ENCODE peak calls at places on chromosomes 3 and 15, in four cellular contexts. Q, B, S and E are unnamed samples.
A peak's percentile ranks its signal among the peaks of the same experiment; 100 is the strongest.

GRCh38 chr3:31847760-31848159 is 133.3 kb downstream of the OSBPL10 start:
- DNase-seq in Q (no peak), B (no peak), S (no peak), E (no peak)

GRCh38 chr3:181838940-181839914 is 127.5 kb downstream of the SOX2 start:
- DNase-seq in Q (no peak), B (no peak), S (no peak), E (no peak)

GRCh38 chr3:171132873-171133272 is 106.4 kb upstream of the SLC2A2 start:
- DNase-seq in Q (peak; percentile 37), B (no peak), S (peak; percentile 65), E (no peak)

GRCh38 chr3:106809633-106810460 is 567.4 kb upstream of the CCDC54 start:
- DNase-seq in Q (no peak), B (no peak), S (peak; percentile 51), E (no peak)

GRCh38 chr3:71062920-71063767 is 520.4 kb downstream of the FOXP1 start:
- DNase-seq in Q (peak; percentile 25), B (no peak), S (peak; percentile 62), E (no peak)

GRCh38 chr3:143328459-143328858 is 208.9 kb downstream of the CHST2 start:
- DNase-seq in Q (no peak), B (peak; percentile 8), S (no peak), E (no peak)

GRCh38 chr3:98817546-98817945 is 54.4 kb downstream of the ST3GAL6 start:
- DNase-seq in Q (peak; percentile 36), B (peak; percentile 76), S (peak; percentile 78), E (no peak)

GRCh38 chr15:40006003-40006402 is 33.0 kb downstream of the SRP14 start:
- DNase-seq in Q (no peak), B (no peak), S (peak; percentile 37), E (no peak)

GRCh38 chr15:50044406-50044805 is 74.6 kb downstream of the ATP8B4 start:
- DNase-seq in Q (no peak), B (no peak), S (no peak), E (no peak)

GRCh38 chr3:173977747-173978146 is 580.2 kb downstream of the NLGN1 start:
- DNase-seq in Q (peak; percentile 2), B (no peak), S (no peak), E (no peak)

GRCh38 chr3:193843447-193844301 is 250.7 kb downstream of the OPA1 start:
- DNase-seq in Q (no peak), B (no peak), S (no peak), E (no peak)

GRCh38 chr3:25663324-25664065 is 1.2 kb downstream of the TOP2B start:
- DNase-seq in Q (no peak), B (peak; percentile 63), S (peak; percentile 43), E (no peak)

GRCh38 chr3:192082733-192083660 is 622.0 kb downstream of the PYDC2 start:
- DNase-seq in Q (no peak), B (no peak), S (no peak), E (no peak)

GRCh38 chr3:29385056-29385455 is 104.2 kb downstream of the RBMS3 start:
- DNase-seq in Q (no peak), B (no peak), S (peak; percentile 18), E (no peak)

GRCh38 chr3:66158933-66159332 is 61.9 kb upstream of the SLC25A26 start:
- DNase-seq in Q (no peak), B (no peak), S (no peak), E (no peak)

GRCh38 chr3:119211193-119211592 is 29.5 kb downstream of the B4GALT4 start:
- DNase-seq in Q (no peak), B (no peak), S (no peak), E (no peak)

GRCh38 chr15:62063851-62064635 is 2.7 kb upstream of the C2CD4A start:
- DNase-seq in Q (no peak), B (no peak), S (no peak), E (no peak)

GRCh38 chr15:65195542-65196026 is 10.4 kb upstream of the CLPX start:
- DNase-seq in Q (no peak), B (no peak), S (no peak), E (no peak)

GRCh38 chr3:160486459-160486869 is 36.9 kb upstream of the TRIM59 start:
- DNase-seq in Q (no peak), B (peak; percentile 44), S (peak; percentile 75), E (no peak)

GRCh38 chr3:78604328-78604727 is 1163.5 kb downstream of the ROBO1 start:
- DNase-seq in Q (peak; percentile 30), B (no peak), S (peak; percentile 85), E (no peak)

GRCh38 chr15:48683991-48684765 is 38.7 kb upstream of the FBN1 start:
- DNase-seq in Q (no peak), B (no peak), S (no peak), E (no peak)

GRCh38 chr3:33790091-33790490 is 8.3 kb upstream of the PDCD6IP start:
- DNase-seq in Q (no peak), B (no peak), S (no peak), E (no peak)

GRCh38 chr3:119145500-119146167 is at the start of gene TEX55:
- DNase-seq in Q (peak; percentile 71), B (peak; percentile 83), S (peak; percentile 32), E (peak; percentile 60)

GRCh38 chr3:120040813-120041377 is 53.4 kb downstream of the GSK3B start:
- DNase-seq in Q (no peak), B (no peak), S (no peak), E (no peak)

GRCh38 chr3:150970665-150971327 is 1.7 kb downstream of the CLRN1 start:
- DNase-seq in Q (peak; percentile 15), B (no peak), S (peak; percentile 62), E (no peak)

GRCh38 chr15:80059786-80060489 is 462 bp downstream of the ZFAND6 start:
- DNase-seq in Q (peak; percentile 83), B (peak; percentile 83), S (no peak), E (no peak)

GRCh38 chr3:102415553-102415952 is 19.3 kb upstream of the ZPLD1 start:
- DNase-seq in Q (no peak), B (no peak), S (peak; percentile 37), E (no peak)

GRCh38 chr15:40879609-40880008 is 5.6 kb upstream of the RHOV start:
- DNase-seq in Q (no peak), B (no peak), S (no peak), E (no peak)

GRCh38 chr15:41801850-41802455 is 25.9 kb upstream of the JMJD7 start:
- DNase-seq in Q (no peak), B (no peak), S (peak; percentile 34), E (no peak)

GRCh38 chr15:27490867-27491595 is 520.0 kb downstream of the GABRG3 start:
- DNase-seq in Q (no peak), B (peak; percentile 37), S (no peak), E (no peak)

GRCh38 chr3:170766253-170766652 is 103.7 kb downstream of the RPL22L1 start:
- DNase-seq in Q (no peak), B (no peak), S (no peak), E (no peak)

GRCh38 chr3:53122255-53122932 is 7.8 kb downstream of the RFT1 start:
- DNase-seq in Q (no peak), B (no peak), S (no peak), E (no peak)

GRCh38 chr15:88390502-88390901 is 76.7 kb downstream of the MRPL46 start:
- DNase-seq in Q (no peak), B (no peak), S (no peak), E (no peak)

GRCh38 chr3:183278479-183279088 is 25.5 kb downstream of the B3GNT5 start:
- DNase-seq in Q (no peak), B (no peak), S (no peak), E (no peak)